ENCODE peak calls at places on chromosomes 4 and X, in ten cellular contexts. D, P, I, B, V, T, Y, X, R and H are unnamed samples.

GRCh38 chrX:16239211-16239610 is 71.9 kb downstream of the MAGEB17 start:
- DNase-seq in D (peak), P (no peak), I (no peak), B (peak), V (peak), T (no peak), Y (no peak), X (peak), R (no peak), H (peak)

GRCh38 chrX:1903380-1903935 is 288.6 kb downstream of the ASMT start:
- DNase-seq in D (peak), P (no peak), I (peak), B (peak), V (no peak), T (no peak), Y (no peak), X (peak), R (no peak), H (peak)

GRCh38 chrX:44989995-44990770 is 117.2 kb downstream of the KDM6A start:
- DNase-seq in D (no peak), P (no peak), I (no peak), B (no peak), V (no peak), T (no peak), Y (no peak), X (no peak), R (no peak), H (no peak)

GRCh38 chrX:45172890-45173289 is 27.8 kb downstream of the DIPK2B start:
- DNase-seq in D (peak), P (no peak), I (no peak), B (peak), V (peak), T (no peak), Y (no peak), X (peak), R (no peak), H (peak)

GRCh38 chr4:108693819-108694218 is 43.4 kb downstream of the OSTC start:
- DNase-seq in D (no peak), P (no peak), I (no peak), B (no peak), V (peak), T (no peak), Y (no peak), X (no peak), R (no peak), H (peak)

GRCh38 chr4:139815646-139816601 is 150.3 kb downstream of the MGST2 start:
- DNase-seq in D (peak), P (no peak), I (peak), B (peak), V (peak), T (no peak), Y (peak), X (peak), R (peak), H (peak)

GRCh38 chr4:153227501-153227900 is 23.3 kb downstream of the TRIM2 start:
- DNase-seq in D (no peak), P (no peak), I (no peak), B (no peak), V (no peak), T (no peak), Y (peak), X (no peak), R (no peak), H (no peak)

GRCh38 chr4:3075652-3075981 is 1.1 kb downstream of the HTT start:
- DNase-seq in D (no peak), P (no peak), I (no peak), B (no peak), V (no peak), T (no peak), Y (no peak), X (no peak), R (no peak), H (no peak)

GRCh38 chr4:7157666-7158065 is 34.7 kb upstream of the SORCS2 start:
- DNase-seq in D (no peak), P (no peak), I (peak), B (no peak), V (no peak), T (no peak), Y (no peak), X (no peak), R (no peak), H (no peak)

GRCh38 chrX:134676440-134676839 is 18.2 kb upstream of the PLAC1 start:
- DNase-seq in D (peak), P (no peak), I (no peak), B (peak), V (peak), T (no peak), Y (no peak), X (peak), R (no peak), H (peak)

GRCh38 chrX:53682885-53683555 is 3.5 kb downstream of the HUWE1 start:
- DNase-seq in D (peak), P (no peak), I (no peak), B (peak), V (peak), T (peak), Y (peak), X (peak), R (peak), H (peak)

GRCh38 chrX:54178100-54178940 is 4.7 kb downstream of the FAM120C start:
- DNase-seq in D (peak), P (no peak), I (no peak), B (peak), V (peak), T (no peak), Y (no peak), X (peak), R (no peak), H (peak)

GRCh38 chr4:80540785-80541469 is 205.4 kb downstream of the CFAP299 start:
- DNase-seq in D (no peak), P (no peak), I (no peak), B (no peak), V (no peak), T (no peak), Y (no peak), X (peak), R (no peak), H (no peak)

GRCh38 chr4:140790765-140791164 is 34.6 kb upstream of the TBC1D9 start:
- DNase-seq in D (no peak), P (no peak), I (no peak), B (peak), V (peak), T (no peak), Y (no peak), X (no peak), R (no peak), H (peak)

GRCh38 chrX:143788265-143788664 is 67.7 kb upstream of the SPANXN2 start:
- DNase-seq in D (peak), P (no peak), I (no peak), B (peak), V (peak), T (no peak), Y (peak), X (peak), R (no peak), H (peak)
- TF ChIP-seq CTCF in D (peak), P (peak), I (no peak), B (peak), V (peak), T (no peak), Y (peak), X (peak), R (peak), H (peak)

DNA sequence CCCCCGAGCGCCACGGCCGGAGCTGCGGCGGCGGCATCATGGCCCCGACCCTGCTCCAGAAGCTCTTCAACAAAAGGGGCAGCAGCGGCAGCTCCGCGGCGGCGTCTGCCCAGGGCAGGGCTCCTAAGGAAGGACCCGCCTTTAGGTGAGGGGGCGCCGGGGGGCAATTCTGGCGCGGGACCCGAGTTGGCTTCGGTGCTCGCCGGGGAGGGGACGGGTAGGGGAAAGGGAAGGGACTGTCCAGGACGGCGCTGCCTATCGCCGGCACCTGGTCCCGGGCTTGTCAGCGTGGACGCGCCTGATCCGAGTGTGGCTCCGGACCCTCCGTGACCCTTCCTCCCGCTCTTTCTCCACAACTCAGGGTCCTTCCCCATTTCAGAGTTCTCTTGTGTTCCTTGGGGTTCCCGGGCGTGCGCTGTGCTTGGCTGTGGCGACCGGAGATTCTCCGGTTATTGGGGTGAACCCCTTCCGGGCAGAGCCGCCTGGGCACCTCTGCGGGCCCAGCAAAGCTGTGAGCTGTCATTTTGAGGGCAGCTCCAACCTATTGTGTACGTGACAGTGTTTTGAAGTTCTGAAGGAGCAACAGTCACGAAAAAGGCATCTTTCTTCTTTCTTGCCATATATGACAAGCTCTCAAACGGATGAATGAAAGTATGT is 477 bp downstream of the FNIP2 start:
- DNase-seq in D (no peak), P (no peak), I (peak), B (peak), V (no peak), T (peak), Y (no peak), X (no peak), R (peak), H (peak)
- TF ChIP-seq CTCF in D (no peak), P (no peak), I (no peak), B (no peak), V (no peak), T (no peak), Y (no peak), X (no peak), R (no peak), H (no peak)

DNA sequence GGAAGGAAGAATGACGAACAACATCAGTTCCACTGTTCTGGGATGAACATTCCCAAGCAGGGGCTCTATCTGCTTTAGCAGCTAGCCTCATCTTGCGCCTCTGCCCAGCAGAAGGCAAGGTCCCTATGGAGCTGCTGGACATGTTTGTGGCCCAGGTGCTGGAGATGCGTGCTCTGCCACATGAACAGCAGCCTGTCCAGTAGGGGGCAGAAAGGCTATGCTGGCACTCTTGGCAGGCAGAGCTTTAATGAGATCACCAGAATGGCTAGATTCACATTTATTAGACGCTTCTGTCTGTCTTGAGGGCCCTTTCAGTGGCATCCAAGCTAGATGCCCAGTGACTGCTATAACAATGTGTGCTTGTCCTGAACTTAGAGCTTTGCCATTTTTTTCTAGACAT is 1826.0 kb downstream of the STIM2 start:
- DNase-seq in D (peak), P (no peak), I (no peak), B (peak), V (peak), T (no peak), Y (peak), X (peak), R (peak), H (peak)
- TF ChIP-seq CTCF in D (peak), P (peak), I (no peak), B (peak), V (peak), T (no peak), Y (peak), X (peak), R (peak), H (peak)

GRCh38 chrX:47643926-47644325 is 6.4 kb downstream of the ELK1 start:
- DNase-seq in D (no peak), P (no peak), I (no peak), B (peak), V (peak), T (no peak), Y (peak), X (no peak), R (no peak), H (peak)
- TF ChIP-seq CTCF in D (peak), P (peak), I (no peak), B (peak), V (peak), T (no peak), Y (peak), X (peak), R (no peak), H (no peak)

DNA sequence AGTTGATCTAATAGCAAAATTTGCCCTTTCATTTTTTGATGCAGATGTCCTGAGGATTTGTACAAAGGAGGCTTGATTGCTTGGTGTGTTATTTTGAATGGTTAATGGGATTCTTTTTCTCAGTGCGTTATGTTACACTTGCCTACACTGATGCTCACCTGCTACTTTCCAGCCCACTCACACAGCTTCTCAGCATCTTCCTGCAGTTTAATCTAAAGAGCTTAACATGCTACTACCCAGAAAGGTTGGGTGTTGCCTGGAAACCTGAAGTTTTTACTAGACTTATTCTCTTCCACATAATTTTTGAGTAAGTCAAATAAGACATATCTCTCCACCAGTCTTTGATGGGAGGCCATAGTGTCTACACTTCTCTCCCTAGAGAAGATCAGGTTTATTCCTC is 9.9 kb upstream of the GPR101 start:
- DNase-seq in D (no peak), P (no peak), I (no peak), B (no peak), V (no peak), T (no peak), Y (no peak), X (no peak), R (no peak), H (no peak)
- TF ChIP-seq CTCF in D (no peak), P (no peak), I (no peak), B (no peak), V (no peak), T (no peak), Y (no peak), X (no peak), R (no peak), H (no peak)

DNA sequence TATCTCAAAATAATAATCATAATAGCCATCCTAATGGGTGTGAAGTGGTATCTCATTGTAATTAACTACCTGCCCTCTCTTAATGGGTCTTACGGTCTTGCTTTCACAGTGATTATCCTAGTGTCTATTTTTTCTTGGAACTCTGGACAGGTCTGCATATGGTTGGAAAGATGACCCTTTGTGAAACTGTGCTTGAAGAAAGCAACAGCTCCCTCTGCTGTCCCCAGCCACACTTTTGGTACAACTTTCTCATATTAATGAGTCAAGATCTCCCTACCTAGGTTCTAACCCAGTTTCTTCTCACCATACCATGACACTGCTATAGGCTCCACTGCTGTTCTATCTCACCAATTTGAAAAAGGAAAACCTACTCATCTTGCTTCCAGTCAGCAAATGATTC is 2.4 kb downstream of the TFDP3 start:
- DNase-seq in D (peak), P (no peak), I (no peak), B (peak), V (peak), T (no peak), Y (peak), X (peak), R (peak), H (peak)
- TF ChIP-seq CTCF in D (peak), P (peak), I (no peak), B (peak), V (peak), T (no peak), Y (peak), X (peak), R (no peak), H (peak)